ENCODE peak calls at places on chromosomes 1 and 21, in five cellular contexts. A is fibroblast of the aortic adventitia, J is astrocyte of the spinal cord, H is lung, M is mucosa of descending colon. R is an unnamed sample.

GRCh38 chr21:25911730-25912401 is 177.1 kb downstream of the GABPA start:
- DNase-seq in M (peak; percentile 71), H (no peak), J (no peak), A (no peak), R (no peak)

GRCh38 chr1:82565546-82565945 is 764.8 kb downstream of the ADGRL2 start:
- DNase-seq in A (peak; percentile 88), H (no peak), J (peak; percentile 91), M (no peak), R (no peak)

GRCh38 chr1:155136728-155137127 is 1.1 kb downstream of the SLC50A1 start:
- DNase-seq in H (no peak), M (peak; percentile 69), J (no peak), A (no peak), R (no peak)

GRCh38 chr1:168320805-168321577 is 40.3 kb downstream of the TBX19 start:
- DNase-seq in H (no peak), J (peak; percentile 87), M (no peak), A (peak; percentile 94), R (no peak)

GRCh38 chr1:22048351-22049192 is 3.9 kb upstream of the CDC42 start:
- DNase-seq in M (no peak), J (no peak), A (peak; percentile 39), H (no peak), R (no peak)

GRCh38 chr1:3460653-3461237 is 6.3 kb downstream of the ARHGEF16 start:
- DNase-seq in H (no peak), J (peak; percentile 42), M (peak; percentile 40), A (no peak), R (peak; percentile 72)

GRCh38 chr1:161021959-161022332 is 994 bp upstream of the F11R start:
- DNase-seq in H (no peak), A (no peak), M (no peak), J (no peak), R (no peak)

GRCh38 chr1:6180215-6180577 is at the start of gene CHD5:
- DNase-seq in H (no peak), A (no peak), J (no peak), M (no peak), R (no peak)

GRCh38 chr1:151547900-151548230 is 7.8 kb downstream of the TUFT1 start:
- DNase-seq in A (no peak), H (no peak), M (no peak), J (no peak), R (no peak)

GRCh38 chr1:49293016-49293415 is 516.3 kb upstream of the BEND5 start:
- DNase-seq in M (no peak), H (no peak), A (no peak), J (no peak), R (no peak)

GRCh38 chr1:156082111-156083091 is at the start of gene MEX3A:
- DNase-seq in J (peak; percentile 82), A (peak; percentile 64), H (peak; percentile 72), M (peak; percentile 80), R (no peak)

GRCh38 chr1:174445817-174446216 is 1.9 kb upstream of the GPR52 start:
- DNase-seq in M (no peak), A (no peak), H (no peak), J (no peak), R (no peak)

GRCh38 chr21:39125752-39126485 is 57.3 kb downstream of the PSMG1 start:
- DNase-seq in M (peak; percentile 72), H (peak; percentile 58), J (peak; percentile 72), A (peak; percentile 82), R (no peak)
- TF ChIP-seq CTCF in M (peak; percentile 26), H (peak; percentile 64), J (peak; percentile 72), A (peak; percentile 73), R (peak; percentile 83)

GRCh38 chr21:37164742-37165141 is 91.7 kb downstream of the TTC3 start:
- DNase-seq in J (no peak), A (peak; percentile 47), H (no peak), M (no peak), R (no peak)

GRCh38 chr21:37172646-37173045 is 94.5 kb downstream of the VPS26C start:
- DNase-seq in H (no peak), M (no peak), A (no peak), J (no peak), R (no peak)

GRCh38 chr21:37168666-37169065 is 95.6 kb downstream of the TTC3 start:
- DNase-seq in H (no peak), A (peak; percentile 4), M (no peak), J (no peak), R (no peak)

GRCh38 chr21:37165606-37166005 is 92.6 kb downstream of the TTC3 start:
- DNase-seq in H (no peak), A (no peak), J (no peak), M (no peak), R (no peak)

GRCh38 chr21:37166733-37167132 is 93.7 kb downstream of the TTC3 start:
- DNase-seq in A (peak; percentile 15), M (no peak), H (no peak), J (no peak), R (no peak)
- TF ChIP-seq CTCF in A (no peak), M (no peak), H (no peak), J (peak; percentile 0), R (peak; percentile 63)

GRCh38 chr21:43994646-43995045 is 17.5 kb upstream of the TRAPPC10 start:
- DNase-seq in H (no peak), M (no peak), A (no peak), J (no peak), R (peak; percentile 69)
- TF ChIP-seq CTCF in H (no peak), M (no peak), A (no peak), J (no peak), R (no peak)

GRCh38 chr1:53369761-53370160 is 41.9 kb upstream of the LRP8 start:
- DNase-seq in J (no peak), H (no peak), A (no peak), M (no peak), R (peak; percentile 20)
- TF ChIP-seq CTCF in J (no peak), H (no peak), A (no peak), M (no peak), R (no peak)

GRCh38 chr1:47674189-47674588 is 236.3 kb downstream of the FOXD2 start:
- DNase-seq in A (no peak), M (no peak), J (no peak), H (no peak), R (no peak)

GRCh38 chr1:47669081-47669585 is 231.3 kb downstream of the FOXD2 start:
- DNase-seq in H (no peak), A (no peak), M (no peak), J (no peak), R (no peak)

GRCh38 chr1:47675721-47676120 is 237.9 kb downstream of the FOXD2 start:
- DNase-seq in A (no peak), J (no peak), H (peak; percentile 10), M (no peak), R (no peak)

GRCh38 chr1:47675047-47675675 is 237.3 kb downstream of the FOXD2 start:
- DNase-seq in H (peak; percentile 18), A (no peak), J (no peak), M (peak; percentile 40), R (no peak)

DNA sequence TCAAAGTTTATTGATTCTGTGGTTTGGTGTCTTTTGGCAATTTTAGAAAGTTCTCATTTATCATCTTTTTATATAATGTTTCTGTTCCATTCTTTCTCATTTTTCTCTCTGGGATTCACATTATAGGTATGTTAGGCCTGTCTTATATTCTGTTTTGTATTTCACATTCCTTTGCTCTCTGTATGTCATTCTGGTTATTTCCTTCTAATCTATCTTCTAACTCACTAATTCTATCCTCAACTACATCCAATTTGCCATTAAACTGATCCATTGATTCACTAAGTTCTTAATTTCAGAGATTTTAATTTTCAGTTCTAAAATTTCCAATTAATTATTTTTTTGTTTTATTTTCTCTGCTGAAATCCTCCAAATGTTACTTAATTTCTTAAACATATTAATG is 234.8 kb downstream of the FOXD2 start:
- DNase-seq in J (no peak), H (no peak), A (no peak), M (no peak), R (no peak)
- TF ChIP-seq CTCF in J (no peak), H (no peak), A (no peak), M (no peak), R (no peak)

GRCh38 chr1:178057131-178057765 is 36.7 kb upstream of the RASAL2 start:
- DNase-seq in M (peak; percentile 19), J (peak; percentile 25), H (no peak), A (no peak), R (no peak)

GRCh38 chr1:178057863-178058576 is 35.9 kb upstream of the RASAL2 start:
- DNase-seq in A (peak; percentile 81), H (no peak), J (peak; percentile 85), M (no peak), R (no peak)

GRCh38 chr1:178052650-178053461 is 41.0 kb upstream of the RASAL2 start:
- DNase-seq in M (peak; percentile 44), A (peak; percentile 35), J (peak; percentile 33), H (no peak), R (no peak)

GRCh38 chr1:178055779-178056471 is 38.0 kb upstream of the RASAL2 start:
- DNase-seq in J (no peak), M (peak; percentile 41), H (no peak), A (no peak), R (no peak)

DNA sequence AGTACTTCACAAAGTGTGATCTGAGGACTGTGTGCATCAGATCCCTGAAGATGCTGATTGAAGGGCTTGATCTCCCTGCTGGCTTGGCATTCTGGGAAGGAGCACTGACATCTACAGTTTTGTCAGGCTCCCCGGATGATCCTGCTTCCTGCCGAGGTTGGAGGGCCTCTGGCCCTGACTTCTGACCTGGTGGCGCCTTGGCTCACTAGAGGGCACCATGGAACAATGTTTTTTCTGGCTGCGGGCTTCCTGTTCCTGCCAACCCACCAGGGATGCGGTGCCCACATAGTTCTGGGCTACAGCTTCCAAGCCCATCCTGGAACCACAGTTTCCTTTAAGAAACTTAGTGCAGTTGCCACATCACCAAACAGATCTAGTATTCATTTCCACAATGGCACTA is 38.8 kb upstream of the RASAL2 start:
- DNase-seq in J (no peak), H (peak; percentile 40), M (peak; percentile 69), A (peak; percentile 34), R (no peak)
- TF ChIP-seq CTCF in J (peak; percentile 12), H (no peak), M (peak; percentile 16), A (peak; percentile 20), R (peak; percentile 59)

GRCh38 chr1:54363925-54364324 is 42.3 kb downstream of the SSBP3 start:
- DNase-seq in A (no peak), M (no peak), H (no peak), J (no peak), R (no peak)

GRCh38 chr1:54359393-54360162 is 46.6 kb downstream of the SSBP3 start:
- DNase-seq in M (no peak), H (no peak), A (no peak), J (no peak), R (no peak)

GRCh38 chr1:54362881-54363340 is 43.3 kb downstream of the SSBP3 start:
- DNase-seq in A (no peak), J (peak; percentile 8), H (no peak), M (no peak), R (no peak)

GRCh38 chr1:54360165-54361005 is 45.8 kb downstream of the SSBP3 start:
- DNase-seq in H (no peak), M (no peak), J (no peak), A (no peak), R (no peak)

DNA sequence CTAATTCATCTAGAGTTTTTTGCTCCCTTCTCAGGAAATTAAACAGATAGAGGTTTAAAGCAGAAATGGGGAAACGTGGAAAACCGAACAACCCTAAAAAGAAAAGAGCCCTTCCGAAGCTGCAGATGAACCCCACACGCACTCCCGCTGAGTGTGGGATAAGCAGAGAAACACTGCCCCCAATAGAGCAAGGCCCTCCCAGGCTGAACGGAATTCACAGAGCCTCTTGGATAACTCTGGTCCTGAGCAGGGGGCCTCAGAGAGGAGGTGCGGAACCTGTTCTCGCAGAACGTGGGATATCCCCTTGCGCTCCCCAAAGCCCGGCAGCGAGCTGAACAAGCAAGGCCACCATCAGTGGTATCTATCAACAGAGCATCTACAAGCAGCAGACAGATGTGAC is 44.9 kb downstream of the SSBP3 start:
- DNase-seq in J (no peak), A (no peak), H (no peak), M (no peak), R (no peak)
- TF ChIP-seq CTCF in J (no peak), A (no peak), H (no peak), M (no peak), R (peak; percentile 18)

R was measured in chondrocyte.